ENCODE peak calls at places on chromosomes 5 and 9, in eight cellular contexts. F is DND-41, K is hippocampal formation, U is endothelial cell, E is coronary artery, X is cardiac fibroblast, Z is cortex of kidney, S is NCI-H460. N is an unnamed sample.

GRCh38 chr9:4298255-4299005 is 1.4 kb downstream of the GLIS3 start:
- DNase-seq in F (no peak), K (no peak), U (peak; percentile 6), E (peak; percentile 85), X (peak; percentile 61), Z (no peak), S (no peak), N (no peak)

GRCh38 chr9:34603610-34604231 is 8.2 kb downstream of the RPP25L start:
- DNase-seq in F (peak; percentile 79), K (peak; percentile 80), U (peak; percentile 93), E (no peak), X (peak; percentile 76), Z (no peak), S (peak; percentile 65), N (peak; percentile 46)

GRCh38 chr9:136944094-136944518 is 432 bp downstream of the FBXW5 start:
- DNase-seq in F (no peak), K (no peak), U (no peak), E (no peak), X (peak; percentile 47), Z (no peak), S (peak; percentile 27), N (peak; percentile 68)

GRCh38 chr5:34525761-34526160 is 130.4 kb upstream of the RAI14 start:
- DNase-seq in F (no peak), K (no peak), U (no peak), E (no peak), X (no peak), Z (no peak), S (no peak), N (no peak)

GRCh38 chr9:121690316-121690715 is 38.9 kb downstream of the DAB2IP start:
- DNase-seq in F (no peak), K (no peak), U (no peak), E (no peak), X (no peak), Z (no peak), S (no peak), N (no peak)

GRCh38 chr9:137240321-137240840 is 706 bp upstream of the TUBB4B start:
- DNase-seq in F (peak; percentile 76), K (peak; percentile 79), U (peak; percentile 46), E (peak; percentile 88), X (peak; percentile 73), Z (no peak), S (peak; percentile 43), N (peak; percentile 69)

GRCh38 chr9:97983524-97984187 is 515 bp downstream of the ANP32B start:
- DNase-seq in F (peak; percentile 48), K (no peak), U (peak; percentile 48), E (peak; percentile 78), X (peak; percentile 54), Z (no peak), S (peak; percentile 5), N (peak; percentile 69)

GRCh38 chr9:78298046-78298511 is 1.2 kb downstream of the PSAT1 start:
- DNase-seq in F (no peak), K (peak; percentile 58), U (peak; percentile 19), E (no peak), X (peak; percentile 12), Z (no peak), S (no peak), N (no peak)

GRCh38 chr5:147836439-147836838 is 5.0 kb upstream of the SPINK1 start:
- DNase-seq in F (no peak), K (no peak), U (no peak), E (no peak), X (no peak), Z (no peak), S (no peak), N (no peak)

N was measured in foreskin fibroblast.